ENCODE peak calls at places on chromosomes 5 and 9, in seven cellular contexts. S is AG04450, H is uterus, W is hepatocyte, F is endodermal cell, U is dorsolateral prefrontal cortex, G is testis. V is an unnamed sample.

GRCh38 chr9:122819326-122819725 is 9.1 kb downstream of the PDCL start:
- DNase-seq in S (no peak), H (no peak), W (no peak), F (no peak), U (no peak), G (no peak), V (no peak)

GRCh38 chr9:135669616-135670285 is 6.6 kb downstream of the LCN9 start:
- DNase-seq in S (no peak), H (no peak), W (no peak), F (no peak), U (no peak), G (no peak), V (no peak)

GRCh38 chr5:179530069-179530998 is 20.0 kb upstream of the RUFY1 start:
- DNase-seq in S (no peak), H (peak; percentile 67), W (peak; percentile 75), F (peak; percentile 90), U (no peak), G (peak; percentile 68), V (peak; percentile 87)

GRCh38 chr5:74452851-74453250 is 187.7 kb downstream of the ENC1 start:
- DNase-seq in S (no peak), H (no peak), W (no peak), F (no peak), U (no peak), G (no peak), V (no peak)

GRCh38 chr9:126956929-126957686 is 42.5 kb downstream of the RALGPS1 start:
- DNase-seq in S (peak; percentile 34), H (no peak), W (peak; percentile 56), F (peak; percentile 58), U (no peak), G (no peak), V (peak; percentile 35)

GRCh38 chr5:88824892-88825781 is 57.8 kb downstream of the MEF2C start:
- DNase-seq in S (no peak), H (no peak), W (peak; percentile 16), F (no peak), U (no peak), G (no peak), V (no peak)

GRCh38 chr5:80192507-80193241 is 63.2 kb downstream of the SERINC5 start:
- DNase-seq in S (no peak), H (peak; percentile 50), W (no peak), F (peak; percentile 56), U (no peak), G (peak; percentile 80), V (peak; percentile 36)

GRCh38 chr9:131270171-131271015 is 5.9 kb downstream of the FAM78A start:
- DNase-seq in S (no peak), H (no peak), W (no peak), F (peak; percentile 41), U (no peak), G (peak; percentile 89), V (peak; percentile 90)

GRCh38 chr5:17302590-17302989 is 85.2 kb downstream of the BASP1 start:
- DNase-seq in S (no peak), H (peak; percentile 30), W (no peak), F (no peak), U (no peak), G (no peak), V (no peak)

GRCh38 chr5:146111409-146111808 is 6.0 kb upstream of the PLAC8L1 start:
- DNase-seq in S (no peak), H (no peak), W (no peak), F (no peak), U (no peak), G (no peak), V (no peak)

GRCh38 chr5:168347786-168348414 is 56.5 kb downstream of the WWC1 start:
- DNase-seq in S (no peak), H (no peak), W (no peak), F (no peak), U (no peak), G (no peak), V (no peak)

GRCh38 chr5:94746731-94747124 is 128.3 kb downstream of the SLF1 start:
- DNase-seq in S (no peak), H (no peak), W (no peak), F (no peak), U (no peak), G (no peak), V (no peak)

GRCh38 chr5:107389130-107389553 is 281.6 kb downstream of the EFNA5 start:
- DNase-seq in S (no peak), H (no peak), W (no peak), F (no peak), U (no peak), G (no peak), V (no peak)

GRCh38 chr9:113712053-113712452 is 164.1 kb upstream of the ZNF618 start:
- DNase-seq in S (peak; percentile 23), H (no peak), W (peak; percentile 35), F (no peak), U (no peak), G (no peak), V (no peak)

GRCh38 chr9:91676042-91676441 is 252.4 kb upstream of the NFIL3 start:
- DNase-seq in S (no peak), H (no peak), W (peak; percentile 40), F (no peak), U (no peak), G (no peak), V (no peak)

GRCh38 chr5:153965102-153965645 is 73.5 kb downstream of the FAM114A2 start:
- DNase-seq in S (peak; percentile 21), H (peak; percentile 25), W (peak; percentile 79), F (peak; percentile 91), U (no peak), G (peak; percentile 64), V (no peak)

GRCh38 chr5:73152411-73153388 is 20.3 kb upstream of the TMEM174 start:
- DNase-seq in S (no peak), H (no peak), W (no peak), F (peak; percentile 71), U (no peak), G (no peak), V (no peak)

GRCh38 chr9:129140397-129141065 is 29.3 kb downstream of the PTPA start:
- DNase-seq in S (no peak), H (peak; percentile 52), W (peak; percentile 68), F (peak; percentile 85), U (no peak), G (no peak), V (no peak)

GRCh38 chr5:20694121-20694520 is 706.1 kb upstream of the CDH18 start:
- DNase-seq in S (no peak), H (no peak), W (no peak), F (no peak), U (no peak), G (no peak), V (no peak)

GRCh38 chr5:34959323-34959722 is 30.0 kb downstream of the DNAJC21 start:
- DNase-seq in S (peak; percentile 34), H (no peak), W (peak; percentile 40), F (no peak), U (no peak), G (no peak), V (no peak)
- H3K27ac ChIP-seq in S (no peak overlapping the region), H (no peak overlapping the region), W (no peak overlapping the region), F (no peak overlapping the region), U (no peak overlapping the region), G (no peak overlapping the region), V (no peak overlapping the region)

DNA sequence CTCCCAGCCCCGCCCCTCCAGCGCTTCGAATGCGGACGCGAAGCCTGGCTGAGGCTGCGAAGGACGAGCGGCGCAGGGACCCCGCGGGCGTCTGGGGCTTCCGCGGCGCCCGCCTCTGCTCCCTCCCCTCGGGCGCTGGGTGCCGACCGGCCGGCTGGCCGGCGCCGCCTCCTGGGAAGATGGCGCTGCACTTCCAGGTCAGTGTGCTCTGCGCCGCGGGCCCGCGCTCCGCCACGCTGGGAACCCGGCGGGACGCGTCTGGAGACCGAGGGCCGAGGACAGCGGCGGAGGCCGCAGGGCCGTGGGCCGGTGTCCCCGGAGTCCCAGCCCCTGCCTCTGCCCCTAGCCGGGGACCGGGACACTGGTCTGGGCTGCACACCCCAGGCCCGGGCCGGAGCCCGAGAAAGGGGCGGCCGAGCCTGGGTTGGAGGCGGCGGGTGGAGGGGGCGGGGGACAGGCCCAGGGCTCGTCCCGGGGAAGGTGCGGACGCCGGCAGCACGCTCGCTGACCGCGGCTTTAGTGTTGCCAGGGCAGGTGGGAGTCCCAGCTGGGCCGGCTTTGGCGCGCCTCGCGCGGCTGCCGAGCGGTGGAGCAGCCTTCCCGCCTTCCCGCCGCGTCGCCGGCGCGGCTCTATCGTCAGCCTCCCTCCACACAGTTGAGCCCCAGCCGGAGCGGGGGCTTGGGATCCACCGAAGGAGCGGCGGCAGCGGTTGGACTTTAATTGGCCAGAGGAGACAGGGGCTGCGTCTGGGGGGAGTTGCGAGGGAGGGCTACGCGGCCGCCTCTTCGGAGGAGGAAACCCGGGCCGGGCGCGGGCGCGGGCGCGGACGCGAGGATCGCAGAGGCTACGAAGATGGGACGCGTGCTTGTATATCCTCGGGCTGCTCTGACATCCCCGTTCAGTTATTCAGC is at the start of gene RANBP17:
- DNase-seq in S (no peak), H (peak; percentile 19), W (peak; percentile 91), F (peak; percentile 95), U (no peak), G (peak; percentile 55), V (peak; percentile 58)
- TF ChIP-seq CTCF in S (no peak), H (no peak), W (no peak), F (no peak), U (no peak), G (no peak), V (no peak)

GRCh38 chr5:6674886-6675285 is 38.3 kb upstream of the TENT4A start:
- DNase-seq in S (no peak), H (no peak), W (no peak), F (no peak), U (no peak), G (no peak), V (no peak)

GRCh38 chr5:6675784-6676499 is 37.3 kb upstream of the TENT4A start:
- DNase-seq in S (no peak), H (no peak), W (no peak), F (no peak), U (no peak), G (no peak), V (no peak)

GRCh38 chr5:6673031-6673430 is 39.8 kb downstream of the SRD5A1 start:
- DNase-seq in S (no peak), H (no peak), W (no peak), F (no peak), U (no peak), G (no peak), V (no peak)

GRCh38 chr5:6674421-6674820 is 38.8 kb upstream of the TENT4A start:
- DNase-seq in S (no peak), H (no peak), W (no peak), F (no peak), U (no peak), G (no peak), V (no peak)

GRCh38 chr5:6673963-6674362 is 39.3 kb upstream of the TENT4A start:
- DNase-seq in S (no peak), H (no peak), W (no peak), F (no peak), U (no peak), G (no peak), V (no peak)
- H3K27ac ChIP-seq in S (no peak overlapping the region), H (no peak overlapping the region), W (no peak overlapping the region), F (no peak overlapping the region), U (no peak overlapping the region), G (no peak overlapping the region), V (no peak overlapping the region)

GRCh38 chr5:177496111-177497010 is 1.0 kb downstream of the PDLIM7 start:
- DNase-seq in S (peak; percentile 92), H (peak; percentile 89), W (peak; percentile 94), F (peak; percentile 95), U (no peak), G (peak; percentile 74), V (peak; percentile 89)
- TF ChIP-seq CTCF in S (peak; percentile 49), H (no peak), W (peak; percentile 8), F (peak; percentile 62), U (no peak), G (no peak), V (no peak)

GRCh38 chr5:132227235-132227484 is 493 bp downstream of the P4HA2 start:
- DNase-seq in S (no peak), H (no peak), W (no peak), F (no peak), U (no peak), G (no peak), V (no peak)
- H3K27ac ChIP-seq in S (peak overlapping the region; percentile 2), H (peak overlapping the region; percentile 82), W (peak overlapping the region; percentile 84), F (no peak overlapping the region), U (peak overlapping the region; percentile 80), G (peak overlapping the region; percentile 53), V (peak overlapping the region; percentile 96)